ENCODE peak calls at places on chromosomes 11 and 22, in five cellular contexts. C, B, U, J and K are unnamed samples.

GRCh38 chr11:133082453-133082781 is 449.9 kb downstream of the OPCML start:
- DNase-seq in C (peak), B (no peak), U (peak), J (no peak), K (no peak)

GRCh38 chr22:37639070-37639760 is at the start of gene SH3BP1:
- DNase-seq in C (no peak), B (peak), U (peak), J (no peak), K (peak)

GRCh38 chr11:11078344-11078743 is 220.5 kb upstream of the ZBED5 start:
- DNase-seq in C (no peak), B (no peak), U (no peak), J (no peak), K (no peak)

GRCh38 chr11:10329935-10330334 is 25.1 kb downstream of the ADM start:
- DNase-seq in C (no peak), B (no peak), U (no peak), J (no peak), K (no peak)

GRCh38 chr11:7252683-7253213 is 1.0 kb downstream of the SYT9 start:
- DNase-seq in C (no peak), B (no peak), U (no peak), J (peak), K (no peak)

GRCh38 chr11:31809857-31810778 is 1.0 kb downstream of the PAX6 start:
- DNase-seq in C (no peak), B (no peak), U (no peak), J (no peak), K (no peak)

GRCh38 chr11:72088076-72088806 is 7.6 kb downstream of the LRRC51 start:
- DNase-seq in C (no peak), B (no peak), U (no peak), J (no peak), K (no peak)

GRCh38 chr11:134196756-134197155 is 27.0 kb downstream of the NCAPD3 start:
- DNase-seq in C (no peak), B (no peak), U (no peak), J (no peak), K (no peak)

GRCh38 chr22:45246060-45246985 is 5.6 kb upstream of the KIAA0930 start:
- DNase-seq in C (no peak), B (no peak), U (no peak), J (peak), K (no peak)

GRCh38 chr11:117859061-117859460 is 17.4 kb downstream of the FXYD6 start:
- DNase-seq in C (no peak), B (no peak), U (no peak), J (no peak), K (no peak)

GRCh38 chr11:61826930-61827572 is 1.0 kb upstream of the FADS2 start:
- DNase-seq in C (peak), B (no peak), U (no peak), J (no peak), K (no peak)

GRCh38 chr22:40436460-40437431 is 66.4 kb downstream of the SGSM3 start:
- DNase-seq in C (peak), B (peak), U (peak), J (no peak), K (peak)

GRCh38 chr11:58675344-58676155 is 53.1 kb downstream of the CNTF start:
- DNase-seq in C (peak), B (peak), U (peak), J (peak), K (peak)

GRCh38 chr11:99370557-99371200 is 349.9 kb downstream of the CNTN5 start:
- DNase-seq in C (no peak), B (no peak), U (peak), J (no peak), K (no peak)

GRCh38 chr11:87405843-87406242 is 368.1 kb downstream of the TMEM135 start:
- DNase-seq in C (no peak), B (no peak), U (no peak), J (no peak), K (no peak)

GRCh38 chr11:122817121-122817520 is 21.2 kb upstream of the CRTAM start:
- DNase-seq in C (no peak), B (no peak), U (no peak), J (no peak), K (no peak)

GRCh38 chr11:121563900-121564822 is 111.4 kb upstream of the SORL1-AS1 start:
- DNase-seq in C (no peak), B (no peak), U (no peak), J (no peak), K (no peak)

GRCh38 chr11:71060358-71060757 is 192.0 kb downstream of the SHANK2 start:
- DNase-seq in C (no peak), B (no peak), U (no peak), J (no peak), K (no peak)

GRCh38 chr11:6646631-6647281 is 8.9 kb downstream of the DCHS1 start:
- DNase-seq in C (peak), B (peak), U (peak), J (peak), K (peak)

GRCh38 chr22:47165998-47166397 is 403.5 kb downstream of the TBC1D22A start:
- DNase-seq in C (no peak), B (no peak), U (no peak), J (no peak), K (no peak)

GRCh38 chr22:44448271-44448780 is 49.7 kb downstream of the RTL6 start:
- DNase-seq in C (peak), B (no peak), U (peak), J (no peak), K (no peak)

GRCh38 chr11:70191495-70192140 is 11.5 kb upstream of the FADD start:
- DNase-seq in C (peak), B (peak), U (peak), J (peak), K (peak)

GRCh38 chr11:129143335-129143734 is 48.8 kb downstream of the ARHGAP32 start:
- DNase-seq in C (peak), B (no peak), U (peak), J (no peak), K (no peak)

GRCh38 chr11:11157201-11157600 is 195.8 kb downstream of the CSNK2A3 start:
- DNase-seq in C (no peak), B (no peak), U (no peak), J (no peak), K (no peak)

GRCh38 chr11:12408156-12408770 is 30.9 kb downstream of the PARVA start:
- DNase-seq in C (no peak), B (no peak), U (no peak), J (no peak), K (no peak)

GRCh38 chr11:1640076-1640946 is 10.7 kb downstream of the KRTAP5-5 start:
- DNase-seq in C (no peak), B (no peak), U (no peak), J (peak), K (no peak)

GRCh38 chr11:47179655-47179991 is 2.9 kb upstream of the ARFGAP2 start:
- DNase-seq in C (no peak), B (no peak), U (no peak), J (peak), K (no peak)

GRCh38 chr22:19287076-19287724 is 4.3 kb downstream of the CLTCL1 start:
- DNase-seq in C (no peak), B (no peak), U (no peak), J (no peak), K (no peak)

GRCh38 chr11:125627236-125627910 is 2.4 kb downstream of the CHEK1 start:
- DNase-seq in C (no peak), B (no peak), U (no peak), J (no peak), K (no peak)

GRCh38 chr22:19488884-19489843 is 9.4 kb downstream of the CDC45 start:
- DNase-seq in C (no peak), B (no peak), U (no peak), J (no peak), K (no peak)

GRCh38 chr11:92249156-92249753 is 24.6 kb downstream of the FAT3 start:
- DNase-seq in C (no peak), B (no peak), U (no peak), J (no peak), K (no peak)

DNA sequence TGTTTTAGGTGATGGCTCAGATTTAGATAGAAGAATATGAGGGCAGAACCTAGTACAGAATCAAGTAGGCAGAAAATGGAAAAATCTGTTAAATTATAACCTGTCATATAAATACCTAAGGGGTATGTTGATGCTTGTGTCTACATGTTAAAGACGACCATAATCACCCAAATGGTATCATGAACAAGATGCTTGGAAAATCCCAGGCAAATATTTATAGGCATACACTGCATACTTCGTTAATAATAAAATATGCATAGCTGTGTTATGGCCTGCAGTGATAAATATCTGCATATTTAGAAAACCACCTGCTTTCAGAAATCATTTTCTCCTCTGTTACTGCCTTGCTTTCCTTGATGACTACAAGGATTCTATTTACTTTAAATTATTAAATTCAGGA is 18.9 kb upstream of the DDX10 start:
- DNase-seq in C (no peak), B (no peak), U (no peak), J (no peak), K (no peak)
- TF ChIP-seq CTCF in C (no peak), B (no peak), U (no peak), J (no peak), K (no peak)

GRCh38 chr11:76892305-76892704 is 31.6 kb downstream of the ACER3 start:
- DNase-seq in C (no peak), B (no peak), U (no peak), J (no peak), K (no peak)

GRCh38 chr11:76889414-76889975 is 28.8 kb downstream of the ACER3 start:
- DNase-seq in C (no peak), B (no peak), U (no peak), J (no peak), K (no peak)

GRCh38 chr11:76891793-76892192 is 31.1 kb downstream of the ACER3 start:
- DNase-seq in C (no peak), B (no peak), U (no peak), J (no peak), K (no peak)

GRCh38 chr11:76888989-76889388 is 28.3 kb downstream of the ACER3 start:
- DNase-seq in C (no peak), B (no peak), U (no peak), J (no peak), K (no peak)

GRCh38 chr11:76891285-76891684 is 30.6 kb downstream of the ACER3 start:
- DNase-seq in C (no peak), B (no peak), U (no peak), J (no peak), K (no peak)
- TF ChIP-seq CTCF in C (no peak), B (no peak), U (no peak), J (no peak), K (no peak)

GRCh38 chr11:66858939-66859685 is 2.2 kb downstream of the LRFN4 start:
- DNase-seq in C (no peak), B (no peak), U (no peak), J (peak), K (no peak)
- TF ChIP-seq CTCF in C (no peak), B (no peak), U (no peak), J (no peak), K (no peak)

DNA sequence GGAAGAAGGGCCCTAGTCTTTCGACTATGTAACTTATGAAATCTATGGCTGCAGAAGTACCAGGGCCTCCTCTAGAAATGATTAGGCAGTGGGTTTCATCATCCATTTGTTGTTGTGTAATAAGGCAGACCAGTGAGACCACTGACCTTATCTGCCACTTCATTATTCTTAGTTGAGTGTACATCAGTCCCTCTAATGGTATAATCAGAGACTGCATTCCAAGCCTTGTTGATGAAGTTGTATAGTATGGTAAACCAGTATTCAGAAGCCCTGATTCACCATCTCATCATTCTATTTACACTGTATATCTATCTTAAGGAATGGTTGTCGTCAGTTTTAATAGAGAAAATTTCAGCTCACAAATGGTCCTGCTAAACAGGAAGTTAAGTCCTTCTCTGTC is 32.2 kb upstream of the GRIA4 start:
- DNase-seq in C (no peak), B (no peak), U (no peak), J (no peak), K (no peak)
- TF ChIP-seq CTCF in C (no peak), B (no peak), U (no peak), J (no peak), K (no peak)

DNA sequence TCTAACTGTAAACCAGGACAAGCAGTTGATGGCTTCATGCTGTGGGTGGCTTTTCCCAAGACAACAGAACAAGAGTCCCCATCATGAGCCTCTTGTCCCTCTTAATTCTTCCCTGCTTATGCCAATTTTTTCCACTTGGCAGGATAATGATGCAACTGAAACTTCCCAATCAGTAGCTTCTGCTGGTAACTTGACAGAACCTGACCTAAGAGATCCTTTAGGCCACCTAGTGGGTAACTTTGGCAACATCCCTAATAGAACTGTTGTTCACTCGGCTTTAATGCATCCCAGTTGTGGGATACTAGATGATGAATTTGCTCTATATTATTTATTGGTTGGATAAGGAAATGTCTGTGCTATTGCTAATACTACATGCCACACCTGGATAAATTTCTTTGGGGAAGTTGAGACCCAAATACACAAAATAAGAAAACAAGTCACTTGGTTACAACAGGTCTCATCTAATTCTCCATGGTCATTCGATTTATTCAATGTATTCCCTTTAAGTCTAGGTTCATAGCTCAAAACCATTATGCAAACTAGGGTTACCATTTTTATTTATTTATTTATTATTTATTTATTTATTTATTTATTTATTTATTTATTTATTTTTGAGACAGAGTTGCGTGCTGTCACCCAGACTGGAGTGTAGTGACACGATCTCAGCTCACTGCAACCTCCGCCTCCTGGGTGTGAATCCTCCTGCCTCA is 41.4 kb upstream of the NFAM1 start:
- DNase-seq in C (peak), B (no peak), U (no peak), J (no peak), K (no peak)
- TF ChIP-seq CTCF in C (peak), B (peak), U (peak), J (peak), K (peak)

GRCh38 chr22:20758688-20759087 is 15.2 kb upstream of the SERPIND1 start:
- DNase-seq in C (no peak), B (no peak), U (no peak), J (peak), K (no peak)
- TF ChIP-seq CTCF in C (no peak), B (peak), U (no peak), J (no peak), K (no peak)

DNA sequence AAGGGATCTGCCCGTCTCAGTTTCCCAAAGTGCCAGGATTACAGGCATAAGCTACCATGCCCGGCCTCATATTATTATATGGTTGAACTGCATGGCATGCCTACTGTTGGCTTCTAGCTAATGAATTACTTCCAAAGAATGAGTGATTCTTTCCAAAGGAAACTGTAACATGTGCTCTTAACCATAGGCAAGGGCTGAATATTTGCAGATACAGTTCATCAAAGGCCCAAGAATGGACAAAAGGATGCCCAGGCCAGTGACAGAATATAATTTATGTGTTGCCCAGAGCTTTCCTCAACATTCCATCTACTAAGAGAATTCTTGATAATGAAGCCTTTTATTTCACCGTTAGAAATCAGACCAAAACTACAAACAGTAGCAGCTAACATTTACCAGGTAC is 27.0 kb upstream of the CCDC89 start:
- DNase-seq in C (no peak), B (no peak), U (no peak), J (no peak), K (no peak)
- TF ChIP-seq CTCF in C (no peak), B (no peak), U (no peak), J (no peak), K (no peak)

GRCh38 chr11:126863294-126863997 is 137.1 kb downstream of the KIRREL3 start:
- DNase-seq in C (no peak), B (peak), U (no peak), J (no peak), K (no peak)
- TF ChIP-seq CTCF in C (no peak), B (no peak), U (no peak), J (no peak), K (no peak)

DNA sequence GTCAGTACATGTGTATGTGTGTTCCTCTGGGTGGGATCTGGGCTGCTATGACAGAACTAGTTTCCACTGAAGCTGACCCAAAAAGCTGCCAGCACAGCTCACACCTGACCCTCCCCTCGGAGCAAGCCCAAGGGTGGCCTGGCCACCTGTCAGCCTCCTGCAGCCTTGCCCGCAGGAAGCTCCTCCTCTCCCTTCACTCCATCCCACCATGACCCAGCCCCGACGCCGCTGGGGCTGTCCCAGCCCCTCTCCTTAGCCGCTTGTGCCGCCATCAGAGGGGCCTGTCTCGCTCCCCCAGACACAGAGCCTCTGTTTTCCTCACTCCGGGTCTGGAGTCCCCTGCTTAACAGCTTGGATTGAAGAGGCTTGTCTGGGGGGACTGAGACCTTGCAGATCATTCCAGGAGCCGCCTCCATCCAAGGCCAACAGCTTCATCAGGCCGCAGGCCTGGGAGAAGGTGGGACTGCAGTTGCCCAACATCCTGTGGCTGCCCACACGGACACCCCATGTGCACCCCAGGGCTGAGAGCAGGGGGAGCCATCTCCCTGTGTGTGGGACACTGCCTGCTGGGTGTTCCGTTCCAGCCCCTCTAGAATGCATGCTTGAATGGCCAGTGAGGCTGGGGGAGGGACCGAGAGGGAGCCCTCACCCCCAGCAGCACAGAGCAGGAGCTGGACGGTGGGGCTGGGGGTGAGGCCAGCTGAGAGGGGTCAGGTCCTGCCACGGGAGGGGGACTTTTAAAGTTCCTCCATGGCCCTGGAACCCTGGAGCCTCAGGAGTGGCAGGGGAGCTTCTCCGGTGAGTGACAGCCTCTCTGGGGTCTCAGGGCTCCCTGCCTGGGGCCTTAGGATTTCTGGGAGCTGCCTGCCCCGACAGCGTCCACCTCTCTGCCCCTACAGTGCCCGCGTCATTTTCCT is 696 bp downstream of the MRGPRF start:
- DNase-seq in C (no peak), B (no peak), U (no peak), J (no peak), K (no peak)
- TF ChIP-seq CTCF in C (no peak), B (no peak), U (no peak), J (no peak), K (no peak)

DNA sequence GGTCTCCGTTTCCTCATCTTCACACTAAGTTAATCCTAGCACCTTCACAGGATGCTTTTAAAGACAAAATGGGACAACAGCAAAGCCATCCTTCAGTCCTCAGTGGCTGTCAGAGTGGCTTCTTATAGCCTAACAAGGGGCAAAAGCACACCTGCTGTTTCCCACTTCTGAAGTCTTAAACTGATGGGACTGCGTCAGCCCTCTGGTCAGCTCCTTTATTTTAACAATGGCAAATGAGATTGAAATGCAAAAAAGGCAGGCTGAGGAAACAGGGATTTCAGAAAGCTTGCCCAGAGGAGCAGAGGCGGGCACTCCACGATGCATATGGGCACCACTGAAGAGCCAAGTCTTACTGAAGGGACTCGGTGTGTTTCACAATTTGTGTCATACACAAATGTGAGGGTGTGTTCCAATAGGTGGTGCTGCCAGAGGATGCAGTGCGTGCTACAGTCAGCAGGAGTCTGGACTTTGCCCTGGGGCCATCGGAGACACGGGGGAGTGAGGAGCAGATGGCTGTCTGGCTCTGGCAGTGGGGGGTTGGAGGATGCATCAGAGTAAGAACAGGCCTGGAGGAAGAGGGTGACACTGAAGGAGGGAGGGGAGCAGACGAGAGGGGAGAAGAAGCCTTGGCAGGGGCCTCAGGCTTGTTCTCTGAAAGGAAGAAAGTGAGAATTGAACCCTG is 47.3 kb downstream of the TENM4 start:
- DNase-seq in C (no peak), B (no peak), U (no peak), J (no peak), K (no peak)
- TF ChIP-seq CTCF in C (no peak), B (no peak), U (no peak), J (no peak), K (no peak)